ENCODE peak calls at places on chromosomes 5 and 9, in six cellular contexts. R is A549, M is IMR-90, W is ovary, E is endothelial cell of umbilical vein, Y is heart left ventricle. N is an unnamed sample.

GRCh38 chr5:132086277-132086794 is 12.7 kb downstream of the CSF2 start:
- DNase-seq in R (peak), E (peak), M (peak), W (no peak), Y (peak), N (peak)

GRCh38 chr5:13985736-13986418 is 41.4 kb upstream of the DNAH5 start:
- DNase-seq in M (peak), R (peak), Y (no peak), W (no peak), E (peak), N (peak)

GRCh38 chr5:32001284-32001683 is 172.8 kb downstream of the GOLPH3 start:
- DNase-seq in E (no peak), M (no peak), W (no peak), R (no peak), Y (no peak), N (no peak)

GRCh38 chr5:95842955-95843544 is 20.5 kb upstream of the GLRX start:
- DNase-seq in Y (peak), M (peak), R (peak), W (no peak), E (peak), N (peak)

GRCh38 chr5:113029614-113030013 is 53.0 kb downstream of the DCP2 start:
- DNase-seq in Y (no peak), W (no peak), E (no peak), R (no peak), M (peak), N (no peak)

GRCh38 chr9:126145887-126146253 is 180.8 kb upstream of the MVB12B start:
- DNase-seq in W (no peak), Y (no peak), E (no peak), R (no peak), M (no peak), N (no peak)

GRCh38 chr9:89747589-89747988 is 142.8 kb downstream of the GADD45G start:
- DNase-seq in M (no peak), Y (no peak), R (no peak), E (no peak), W (no peak), N (no peak)

GRCh38 chr5:159456261-159456660 is 126.0 kb upstream of the IL12B start:
- DNase-seq in E (no peak), M (no peak), W (no peak), R (no peak), Y (no peak), N (no peak)

GRCh38 chr5:170896779-170897178 is 35.0 kb downstream of the RANBP17 start:
- DNase-seq in E (peak), M (peak), W (no peak), R (peak), Y (no peak), N (peak)

GRCh38 chr5:22541037-22541436 is 312.1 kb downstream of the CDH12 start:
- DNase-seq in W (no peak), R (no peak), M (no peak), Y (no peak), E (no peak), N (no peak)

GRCh38 chr9:131668439-131669233 is 71.2 kb downstream of the RAPGEF1 start:
- DNase-seq in W (no peak), Y (peak), E (peak), R (no peak), M (peak), N (no peak)

GRCh38 chr5:107557051-107557658 is 113.6 kb downstream of the EFNA5 start:
- DNase-seq in E (no peak), R (peak), W (no peak), M (no peak), Y (peak), N (peak)

GRCh38 chr9:105510024-105510423 is 47.9 kb upstream of the FKTN start:
- DNase-seq in Y (no peak), R (no peak), W (no peak), M (peak), E (peak), N (peak)

GRCh38 chr5:143002459-143003327 is 232.5 kb downstream of the ARHGAP26 start:
- DNase-seq in Y (no peak), M (peak), E (peak), W (no peak), R (peak), N (no peak)

GRCh38 chr5:6362846-6363245 is 15.5 kb downstream of the MED10 start:
- DNase-seq in W (no peak), Y (no peak), R (no peak), M (no peak), E (no peak), N (no peak)

GRCh38 chr5:74647096-74647495 is 6.6 kb upstream of the ENC1 start:
- DNase-seq in R (no peak), M (no peak), Y (no peak), E (peak), W (no peak), N (no peak)

GRCh38 chr9:128634651-128635262 is 21.9 kb downstream of the DYNC2I2 start:
- DNase-seq in R (no peak), Y (peak), W (no peak), M (no peak), E (no peak), N (no peak)

GRCh38 chr9:128636024-128636390 is 20.6 kb downstream of the DYNC2I2 start:
- DNase-seq in Y (peak), M (no peak), W (peak), R (peak), E (no peak), N (peak)

GRCh38 chr9:128634111-128634510 is 22.5 kb downstream of the DYNC2I2 start:
- DNase-seq in M (no peak), Y (no peak), R (no peak), W (no peak), E (no peak), N (no peak)

GRCh38 chr9:128636556-128637530 is 19.8 kb downstream of the DYNC2I2 start:
- DNase-seq in E (no peak), W (no peak), R (peak), Y (no peak), M (no peak), N (no peak)

DNA sequence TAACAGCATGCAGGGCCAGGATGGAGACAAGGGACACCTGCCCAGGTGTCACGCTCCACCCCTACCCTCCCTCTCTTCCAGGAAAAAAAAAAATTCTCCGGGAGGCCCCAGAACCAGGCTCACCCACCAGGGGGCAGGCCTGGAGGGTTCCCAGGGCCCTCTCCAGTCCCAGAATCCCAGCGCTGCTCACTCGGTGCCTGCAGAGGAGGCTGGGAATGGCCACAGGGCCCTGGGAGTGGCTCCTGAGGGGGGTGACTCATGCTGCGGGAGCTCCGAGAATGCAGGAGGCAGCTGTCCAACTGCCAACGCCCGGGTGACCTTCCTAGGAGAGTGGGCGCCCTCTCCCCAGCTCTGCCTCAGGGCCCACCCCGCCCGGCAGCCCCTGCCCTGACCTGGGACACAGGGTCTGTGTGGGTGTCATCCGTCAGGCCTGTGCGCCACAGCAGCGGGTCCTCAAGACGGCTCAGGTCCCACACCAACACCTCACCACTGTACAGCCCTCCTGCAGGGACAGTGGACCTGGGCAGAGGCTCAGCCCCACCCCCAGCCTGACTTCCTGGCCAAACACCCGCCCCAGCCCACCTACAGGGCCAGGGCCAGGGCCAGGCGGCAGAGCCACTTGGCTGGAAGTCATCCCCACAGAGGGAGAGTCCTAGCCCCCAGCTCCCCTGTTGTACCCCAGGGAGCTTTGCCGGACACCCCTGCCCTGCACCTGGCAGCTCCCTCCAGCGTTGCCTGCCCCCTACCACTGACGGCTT is 21.2 kb downstream of the DYNC2I2 start:
- DNase-seq in Y (peak), M (peak), R (peak), E (peak), W (peak), N (peak)
- TF ChIP-seq POLR2A in Y (no peak), M (no peak), R (peak), E (peak), W (no peak), N (no peak)

GRCh38 chr9:129875181-129875611 is 39.9 kb downstream of the USP20 start:
- DNase-seq in M (no peak), W (no peak), E (no peak), R (no peak), Y (no peak), N (no peak)
- TF ChIP-seq POLR2A in M (no peak), W (no peak), E (no peak), R (no peak), Y (no peak), N (no peak)

GRCh38 chr5:147509710-147510651 is at the start of gene DPYSL3:
- DNase-seq in E (peak), R (peak), M (peak), W (peak), Y (peak), N (peak)
- TF ChIP-seq POLR2A in E (peak), R (peak), M (peak), W (peak), Y (peak), N (peak)

GRCh38 chr9:127611796-127612790 is at the start of gene STXBP1:
- DNase-seq in M (peak), E (peak), R (peak), W (peak), Y (peak), N (peak)
- TF ChIP-seq POLR2A in M (peak), E (peak), R (peak), W (peak), Y (peak), N (peak)

DNA sequence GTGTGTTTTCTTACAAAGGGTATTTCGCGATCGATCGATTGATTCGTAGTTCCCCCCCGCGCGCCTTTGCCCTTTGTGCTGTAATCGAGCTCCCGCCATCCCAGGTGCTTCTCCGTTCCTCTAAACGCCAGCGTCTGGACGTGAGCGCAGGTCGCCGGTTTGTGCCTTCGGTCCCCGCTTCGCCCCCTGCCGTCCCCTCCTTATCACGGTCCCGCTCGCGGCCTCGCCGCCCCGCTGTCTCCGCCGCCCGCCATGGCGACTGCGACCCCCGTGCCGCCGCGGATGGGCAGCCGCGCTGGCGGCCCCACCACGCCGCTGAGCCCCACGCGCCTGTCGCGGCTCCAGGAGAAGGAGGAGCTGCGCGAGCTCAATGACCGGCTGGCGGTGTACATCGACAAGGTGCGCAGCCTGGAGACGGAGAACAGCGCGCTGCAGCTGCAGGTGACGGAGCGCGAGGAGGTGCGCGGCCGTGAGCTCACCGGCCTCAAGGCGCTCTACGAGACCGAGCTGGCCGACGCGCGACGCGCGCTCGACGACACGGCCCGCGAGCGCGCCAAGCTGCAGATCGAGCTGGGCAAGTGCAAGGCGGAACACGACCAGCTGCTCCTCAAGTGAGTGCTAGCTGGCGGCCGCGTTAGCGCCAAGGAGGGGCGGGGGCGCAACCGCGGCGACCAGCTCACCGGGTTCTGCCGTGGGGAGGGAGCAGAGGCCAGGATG is 479 bp downstream of the LMNB1 start:
- DNase-seq in Y (peak), E (peak), W (peak), R (peak), M (peak), N (peak)
- TF ChIP-seq POLR2A in Y (no peak), E (no peak), W (no peak), R (no peak), M (no peak), N (peak)

N was measured in H54.